ENCODE peak calls at places on chromosomes 11 and 22, in seven cellular contexts. D is heart left ventricle, C is choroid plexus epithelial cell, E is right lobe of liver, A is transverse colon, F is left ventricle myocardium inferior, T is AG04449. L is an unnamed sample.

GRCh38 chr11:11998091-11998781 is 10.2 kb downstream of the DKK3 start:
- DNase-seq in C (peak), D (no peak), E (no peak), F (no peak), A (no peak), T (peak), L (peak)

GRCh38 chr22:49548356-49549202 is 279.1 kb downstream of the BRD1 start:
- DNase-seq in E (no peak), T (no peak), F (no peak), C (no peak), D (no peak), A (no peak), L (no peak)

GRCh38 chr22:31177420-31178162 is 17.6 kb downstream of the RNF185 start:
- DNase-seq in A (no peak), F (no peak), E (no peak), T (peak), C (peak), D (no peak), L (peak)

GRCh38 chr11:76510060-76511047 is 65.5 kb downstream of the EMSY start:
- DNase-seq in D (no peak), A (no peak), T (peak), F (no peak), C (peak), E (no peak), L (no peak)

GRCh38 chr22:22878801-22879674 is 8.6 kb upstream of the IGLL5 start:
- DNase-seq in D (no peak), E (no peak), A (no peak), T (no peak), F (no peak), C (no peak), L (no peak)

GRCh38 chr11:126485021-126485781 is 129.7 kb downstream of the ST3GAL4 start:
- DNase-seq in D (no peak), T (peak), F (no peak), A (no peak), C (peak), E (no peak), L (no peak)

GRCh38 chr11:77198440-77198849 is 70.4 kb downstream of the MYO7A start:
- DNase-seq in D (no peak), T (no peak), C (peak), E (peak), F (no peak), A (no peak), L (no peak)

GRCh38 chr11:108221401-108221800 is 1.0 kb downstream of the NPAT start:
- DNase-seq in E (no peak), C (peak), D (no peak), T (no peak), A (no peak), F (no peak), L (no peak)

GRCh38 chr11:78138694-78139421 is 568 bp downstream of the ALG8 start:
- DNase-seq in D (no peak), F (no peak), A (peak), T (no peak), E (no peak), C (peak), L (peak)

DNA sequence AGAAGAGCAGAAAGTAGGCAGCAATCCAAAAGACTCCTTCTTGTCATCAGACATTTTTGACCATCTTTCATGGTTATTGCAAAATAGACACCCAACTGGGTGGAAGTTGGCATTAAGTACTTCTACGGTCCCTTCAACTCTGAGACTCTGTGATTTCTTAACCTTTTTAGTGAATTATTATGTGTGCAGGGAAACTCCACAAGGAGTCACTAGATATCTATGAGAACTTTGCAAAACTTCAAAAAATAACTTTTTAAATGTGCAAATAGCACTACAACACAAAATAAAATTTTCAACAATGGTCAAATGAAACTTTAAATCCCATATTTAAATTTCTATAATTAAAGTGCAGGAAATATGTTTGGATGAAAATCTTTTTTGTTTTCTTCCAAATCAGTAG is 88.7 kb downstream of the SLC17A6 start:
- DNase-seq in C (peak), F (no peak), A (no peak), T (no peak), D (no peak), E (no peak), L (no peak)
- TF ChIP-seq CTCF in C (peak), F (peak), A (no peak), T (no peak), D (no peak), E (no peak), L (peak)

GRCh38 chr11:66904561-66904960 is 47.7 kb downstream of the LRFN4 start:
- DNase-seq in T (no peak), C (peak), E (no peak), F (no peak), A (no peak), D (no peak), L (no peak)

GRCh38 chr11:66904055-66904454 is 47.2 kb downstream of the LRFN4 start:
- DNase-seq in E (no peak), C (no peak), F (no peak), T (no peak), D (no peak), A (peak), L (no peak)

GRCh38 chr11:66904981-66905521 is 48.2 kb downstream of the LRFN4 start:
- DNase-seq in F (no peak), D (no peak), E (no peak), A (no peak), C (no peak), T (no peak), L (no peak)

GRCh38 chr11:66906077-66906929 is 49.4 kb downstream of the LRFN4 start:
- DNase-seq in F (peak), D (no peak), C (peak), A (no peak), T (no peak), E (peak), L (no peak)

GRCh38 chr11:66905631-66906030 is 48.8 kb downstream of the LRFN4 start:
- DNase-seq in C (no peak), E (no peak), F (no peak), A (no peak), D (no peak), T (no peak), L (no peak)
- H3K4me3 ChIP-seq in C (peak), E (peak), F (no peak), A (no peak), D (no peak), T (no peak), L (no peak)

GRCh38 chr11:4087551-4087950 is 7.0 kb upstream of the RRM1 start:
- DNase-seq in F (no peak), T (no peak), E (no peak), A (no peak), C (peak), D (no peak), L (no peak)
- TF ChIP-seq CTCF in F (no peak), T (peak), E (no peak), A (no peak), C (peak), D (no peak), L (no peak)

DNA sequence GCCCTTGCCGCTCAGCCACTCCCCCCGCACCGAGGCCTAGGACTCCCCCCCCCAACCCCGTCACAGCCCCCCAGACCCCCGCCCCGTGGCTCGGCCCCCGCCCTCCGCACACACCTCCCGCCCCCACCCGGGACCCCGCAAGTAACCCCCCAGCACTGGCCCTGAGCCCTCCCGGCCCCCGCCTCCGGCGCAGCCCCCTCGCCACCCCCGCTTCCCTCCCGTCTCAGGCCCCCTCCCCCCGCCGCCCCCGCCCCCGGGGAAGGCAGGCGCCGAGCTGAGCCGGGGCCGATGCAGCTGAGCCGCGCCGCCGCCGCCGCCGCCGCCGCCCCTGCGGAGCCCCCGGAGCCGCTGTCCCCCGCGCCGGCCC is 1.5 kb downstream of the SHANK3 start:
- DNase-seq in E (no peak), T (no peak), A (no peak), D (no peak), F (no peak), C (no peak), L (no peak)
- H3K4me3 ChIP-seq in E (no peak), T (no peak), A (no peak), D (peak), F (peak), C (no peak), L (no peak)

DNA sequence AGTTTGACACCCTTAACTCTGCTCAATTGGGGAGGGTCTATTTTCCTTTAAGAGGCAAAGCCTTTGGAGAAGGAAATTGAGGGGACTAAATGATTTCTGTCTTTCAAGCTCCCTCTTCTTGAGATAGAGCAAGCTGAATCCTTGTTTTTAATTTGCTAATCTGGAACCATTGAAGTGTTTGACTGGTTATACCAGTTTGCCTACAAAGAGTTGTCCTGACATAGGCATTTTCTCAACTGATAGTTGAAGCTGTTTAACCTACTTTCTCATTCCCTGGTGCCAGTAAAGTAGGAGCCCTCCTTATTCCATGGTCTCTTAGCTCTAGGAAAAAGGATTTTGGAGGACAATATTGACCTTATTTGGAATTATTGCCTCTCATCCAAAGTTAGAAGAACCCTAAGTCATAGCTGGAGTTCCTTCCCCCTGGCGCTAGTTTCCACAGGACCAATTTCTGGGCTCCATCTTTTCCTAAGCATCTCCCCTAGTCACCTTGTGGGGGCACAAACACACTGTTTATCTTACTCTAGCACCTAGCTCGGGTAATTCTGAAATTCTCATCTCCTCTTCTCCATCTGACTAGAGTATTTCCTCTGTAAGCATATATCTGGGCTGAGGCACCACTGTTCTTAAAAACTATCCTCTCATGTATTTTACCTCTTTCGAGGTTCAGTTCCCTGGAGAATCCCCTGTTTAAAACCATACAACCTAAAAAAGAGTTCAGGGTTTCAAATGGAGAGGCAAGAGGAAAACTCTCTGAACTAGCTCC is 7.4 kb downstream of the ZDHHC5 start:
- DNase-seq in D (no peak), E (no peak), T (no peak), F (no peak), C (no peak), A (no peak), L (no peak)
- TF ChIP-seq CTCF in D (no peak), E (no peak), T (no peak), F (no peak), C (no peak), A (no peak), L (no peak)

GRCh38 chr22:41782316-41782715 is 18.2 kb upstream of the CCDC134 start:
- DNase-seq in A (peak), F (no peak), E (no peak), D (no peak), C (no peak), T (no peak), L (no peak)
- H3K4me3 ChIP-seq in A (no peak), F (no peak), E (no peak), D (no peak), C (no peak), T (no peak), L (no peak)

DNA sequence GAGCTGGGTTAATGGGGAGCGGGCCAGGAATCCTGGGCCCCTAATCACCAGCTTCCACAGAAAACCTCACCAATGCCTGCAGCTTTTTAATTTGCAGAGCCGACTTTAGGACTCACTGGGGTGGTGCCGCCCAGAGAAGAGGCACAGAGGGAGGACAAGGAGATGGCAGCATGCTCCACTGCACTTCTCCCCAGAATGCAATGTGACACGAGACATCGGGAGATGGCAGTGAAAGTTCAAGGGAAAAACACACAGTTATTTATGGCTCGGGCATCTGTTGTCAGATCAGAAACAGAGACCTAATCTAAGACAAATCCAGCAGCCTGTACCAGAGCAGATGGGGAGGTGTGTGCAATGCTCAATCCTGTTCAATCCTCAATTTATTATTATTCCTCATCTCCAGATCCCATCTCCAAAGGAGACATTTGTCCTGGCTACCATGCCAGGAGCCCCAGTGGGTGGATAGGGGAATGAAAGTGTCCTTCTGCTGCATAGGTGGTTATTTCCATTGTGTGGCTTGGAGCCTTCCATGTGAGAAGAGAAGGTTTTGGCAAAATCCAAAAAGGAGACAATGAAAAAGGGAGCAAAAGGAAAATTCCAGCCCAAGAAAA is 250.0 kb downstream of the NXPE2 start:
- DNase-seq in F (no peak), A (no peak), D (no peak), T (no peak), E (no peak), C (no peak), L (no peak)
- TF ChIP-seq CTCF in F (no peak), A (no peak), D (no peak), T (no peak), E (no peak), C (no peak), L (no peak)

GRCh38 chr11:9665749-9666148 is 1.9 kb downstream of the SWAP70 start:
- DNase-seq in A (no peak), F (no peak), T (no peak), C (no peak), E (no peak), D (no peak), L (no peak)

GRCh38 chr11:9664276-9665171 is 647 bp downstream of the SWAP70 start:
- DNase-seq in D (peak), A (peak), E (peak), T (no peak), F (peak), C (peak), L (no peak)

GRCh38 chr11:9672918-9673317 is 9.0 kb downstream of the SWAP70 start:
- DNase-seq in D (no peak), T (no peak), A (no peak), E (no peak), F (no peak), C (no peak), L (no peak)

GRCh38 chr11:9672288-9672916 is 8.5 kb downstream of the SWAP70 start:
- DNase-seq in A (no peak), C (no peak), F (no peak), D (no peak), E (no peak), T (no peak), L (no peak)

GRCh38 chr11:9669954-9670353 is 6.1 kb downstream of the SWAP70 start:
- DNase-seq in D (no peak), A (no peak), T (no peak), E (no peak), C (no peak), F (no peak), L (no peak)
- H3K4me3 ChIP-seq in D (no peak), A (no peak), T (no peak), E (no peak), C (no peak), F (no peak), L (no peak)

GRCh38 chr22:30014244-30014643 is 66.0 kb upstream of the HORMAD2 start:
- DNase-seq in T (no peak), C (no peak), E (no peak), A (no peak), F (no peak), D (no peak), L (no peak)
- TF ChIP-seq CTCF in T (no peak), C (no peak), E (no peak), A (no peak), F (no peak), D (no peak), L (no peak)

L was measured in retinal pigment epithelial cell.